ENCODE peak calls at places on chromosome 10, in six cellular contexts. W is thoracic aorta, V is mucosa of descending colon, Q is suprapubic skin, L is cardiac muscle cell, F is transverse colon. A is an unnamed sample.

GRCh38 chr10:124524991-124525653 is 63.5 kb downstream of the LHPP start:
- DNase-seq in L (peak), W (no peak), F (peak), Q (no peak), V (no peak), A (peak)

GRCh38 chr10:29381230-29381563 is 92.3 kb downstream of the LYZL1 start:
- DNase-seq in V (no peak), Q (no peak), W (no peak), F (no peak), L (no peak), A (no peak)

GRCh38 chr10:111086602-111087001 is 9.8 kb downstream of the ADRA2A start:
- DNase-seq in F (no peak), Q (no peak), W (no peak), V (no peak), L (no peak), A (no peak)

GRCh38 chr10:82558208-82558607 is 683.2 kb downstream of the NRG3 start:
- DNase-seq in L (peak), F (no peak), Q (no peak), W (no peak), V (no peak), A (no peak)

GRCh38 chr10:127999291-127999690 is 92.4 kb downstream of the PTPRE start:
- DNase-seq in V (no peak), Q (no peak), L (no peak), W (no peak), F (no peak), A (no peak)

GRCh38 chr10:35643151-35643975 is 1.3 kb upstream of the FZD8 start:
- DNase-seq in L (peak), F (peak), W (peak), V (peak), Q (peak), A (peak)

GRCh38 chr10:93554760-93555432 is 11.6 kb upstream of the FFAR4 start:
- DNase-seq in W (peak), F (peak), L (peak), Q (peak), V (peak), A (peak)

GRCh38 chr10:6061056-6061455 is 1.1 kb downstream of the IL2RA start:
- DNase-seq in W (no peak), V (no peak), L (no peak), Q (no peak), F (no peak), A (no peak)

GRCh38 chr10:132861884-132862461 is 76.0 kb upstream of the NKX6-2 start:
- DNase-seq in W (no peak), V (no peak), F (peak), L (no peak), Q (peak), A (peak)

GRCh38 chr10:71475243-71475871 is 78.6 kb downstream of the CDH23 start:
- DNase-seq in Q (no peak), W (no peak), F (no peak), L (no peak), V (peak), A (peak)

GRCh38 chr10:60114765-60115586 is 208.6 kb upstream of the CCDC6 start:
- DNase-seq in W (no peak), V (peak), Q (no peak), L (peak), F (no peak), A (no peak)

GRCh38 chr10:69845574-69846251 is 44.0 kb downstream of the COL13A1 start:
- DNase-seq in Q (no peak), V (peak), F (peak), W (no peak), L (peak), A (peak)

GRCh38 chr10:131979821-131980270 is 1.9 kb downstream of the BNIP3 start:
- DNase-seq in F (no peak), L (peak), Q (no peak), W (no peak), V (peak), A (peak)

DNA sequence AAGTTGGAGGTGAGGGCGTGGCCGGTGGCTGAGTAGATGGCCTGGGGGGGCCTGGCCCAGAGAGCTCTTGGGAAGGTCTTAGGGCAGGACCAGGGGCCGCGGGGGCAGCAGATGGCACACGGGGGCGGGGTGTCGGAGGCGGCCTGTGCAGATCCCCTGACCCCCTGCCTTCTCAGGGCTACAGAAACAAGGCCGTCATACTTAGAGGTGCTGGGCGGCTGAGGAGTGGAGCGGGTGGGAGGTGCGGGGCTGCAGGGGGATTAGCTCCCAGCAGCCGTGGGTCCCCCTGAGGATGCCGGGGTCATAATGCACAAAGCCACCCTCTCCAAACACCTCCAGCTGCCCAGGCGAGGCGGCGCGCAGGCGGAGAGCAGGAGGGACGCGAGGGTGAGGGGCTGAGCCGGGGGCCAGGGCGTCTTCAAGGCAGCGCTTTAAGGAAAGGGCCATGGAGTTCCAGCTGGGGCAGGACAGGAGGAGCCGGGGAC is 40.4 kb upstream of the ZNF32 start:
- DNase-seq in Q (peak), V (no peak), W (no peak), F (no peak), L (no peak), A (no peak)
- H3K4me3 ChIP-seq in Q (peak), V (no peak), W (peak), F (peak), L (no peak), A (peak)

GRCh38 chr10:101777085-101777856 is 1.4 kb upstream of the FGF8 start:
- DNase-seq in V (no peak), L (no peak), Q (no peak), F (no peak), W (no peak), A (no peak)

GRCh38 chr10:101774589-101775272 is 1.2 kb downstream of the FGF8 start:
- DNase-seq in Q (no peak), L (no peak), V (no peak), W (no peak), F (no peak), A (no peak)

GRCh38 chr10:101773923-101774588 is 1.9 kb downstream of the FGF8 start:
- DNase-seq in F (no peak), V (no peak), W (no peak), Q (no peak), L (no peak), A (no peak)

GRCh38 chr10:101777857-101778145 is 1.9 kb upstream of the FGF8 start:
- DNase-seq in Q (no peak), W (no peak), F (no peak), V (no peak), L (no peak), A (no peak)

GRCh38 chr10:101775273-101776131 is at the start of gene FGF8:
- DNase-seq in W (no peak), L (no peak), F (no peak), V (no peak), Q (no peak), A (no peak)
- H3K4me3 ChIP-seq in W (peak), L (peak), F (no peak), V (no peak), Q (peak), A (peak)

GRCh38 chr10:88952647-88953111 is at the start of gene ACTA2:
- DNase-seq in L (peak), W (peak), F (peak), V (peak), Q (no peak), A (peak)
- H3K4me3 ChIP-seq in L (peak), W (peak), F (peak), V (no peak), Q (peak), A (peak)

GRCh38 chr10:85284778-85285397 is 956.5 kb downstream of the CCSER2 start:
- DNase-seq in W (no peak), V (no peak), L (no peak), Q (no peak), F (no peak), A (no peak)

GRCh38 chr10:85280014-85280413 is 951.6 kb downstream of the CCSER2 start:
- DNase-seq in V (peak), F (no peak), Q (no peak), W (no peak), L (no peak), A (no peak)
- H3K4me3 ChIP-seq in V (no peak), F (no peak), Q (no peak), W (no peak), L (no peak), A (no peak)